ENCODE peak calls at places on chromosomes 1 and 21, in eight cellular contexts. R, W, I, T, C, Q, H and Z are unnamed samples.
A peak's percentile ranks its signal among the peaks of the same experiment; 100 is the strongest.

GRCh38 chr1:163877016-163877415 is 555.3 kb downstream of the NUF2 start:
- DNase-seq in T (no peak), W (no peak), H (peak; percentile 27), R (no peak), I (no peak), C (no peak), Q (no peak), Z (no peak)

GRCh38 chr1:175124842-175125241 is 57.2 kb downstream of the TNN start:
- DNase-seq in H (no peak), I (no peak), C (no peak), W (no peak), T (no peak), Q (no peak), R (no peak), Z (no peak)

GRCh38 chr21:23475518-23476189 is 2131.6 kb downstream of the MRPL39 start:
- DNase-seq in T (no peak), H (no peak), W (no peak), I (no peak), C (no peak), Q (no peak), R (no peak), Z (peak; percentile 82)

GRCh38 chr1:76254165-76255043 is 179.9 kb downstream of the ST6GALNAC3 start:
- DNase-seq in C (no peak), Q (no peak), W (no peak), I (no peak), T (no peak), H (peak; percentile 74), R (no peak), Z (no peak)

GRCh38 chr1:88802404-88802803 is 89.0 kb downstream of the GTF2B start:
- DNase-seq in Q (no peak), W (no peak), C (no peak), R (no peak), I (no peak), T (no peak), H (peak; percentile 32), Z (no peak)

GRCh38 chr1:222817529-222817928 is 2.7 kb downstream of the DISP1 start:
- DNase-seq in I (no peak), H (peak; percentile 98), Q (no peak), T (no peak), W (no peak), C (no peak), R (no peak), Z (peak; percentile 51)

GRCh38 chr1:111603979-111604378 is 15.6 kb upstream of the RAP1A start:
- DNase-seq in I (peak; percentile 79), R (no peak), Q (no peak), W (peak; percentile 65), H (no peak), T (peak; percentile 83), C (peak; percentile 68), Z (no peak)

GRCh38 chr1:210231846-210232523 is 611 bp upstream of the SERTAD4 start:
- DNase-seq in Q (no peak), C (no peak), T (no peak), W (no peak), R (no peak), H (peak; percentile 66), I (no peak), Z (no peak)

GRCh38 chr1:91499904-91500755 is 521 bp upstream of the CDC7 start:
- DNase-seq in Q (peak; percentile 28), T (no peak), R (no peak), W (no peak), H (no peak), C (no peak), I (no peak), Z (no peak)